ENCODE peak calls at places on chromosomes 12 and 14, in five cellular contexts. One of them, this sample, is unnamed. For H3K9me3, the result is how much of the 10 kb centered on the place peaks cover.

GRCh38 chr12:19085090-19085489 is 44.4 kb upstream of the PLEKHA5 start:
- DNase-seq in body of pancreas: no peak
- DNase-seq in left lung: no peak
- DNase-seq in astrocyte: no peak
- DNase-seq in lung: no peak
- DNase-seq in this sample: no peak

GRCh38 chr14:91892918-91893527 is 25.7 kb upstream of the TC2N start:
- DNase-seq in body of pancreas: no peak
- DNase-seq in left lung: no peak
- DNase-seq in astrocyte: no peak
- DNase-seq in lung: no peak
- DNase-seq in this sample: no peak

GRCh38 chr12:93137656-93138612 is 208.8 kb upstream of the EEA1 start:
- DNase-seq in body of pancreas: peak
- DNase-seq in left lung: no peak
- DNase-seq in astrocyte: peak
- DNase-seq in lung: no peak
- DNase-seq in this sample: no peak

GRCh38 chr12:40313928-40314327 is 89.1 kb downstream of the LRRK2 start:
- DNase-seq in body of pancreas: no peak
- DNase-seq in left lung: no peak
- DNase-seq in astrocyte: no peak
- DNase-seq in lung: no peak
- DNase-seq in this sample: no peak

GRCh38 chr12:26557326-26557725 is 275.7 kb downstream of the ITPR2 start:
- DNase-seq in body of pancreas: no peak
- DNase-seq in left lung: no peak
- DNase-seq in astrocyte: no peak
- DNase-seq in lung: no peak
- DNase-seq in this sample: no peak

GRCh38 chr12:31900271-31900670 is 58.9 kb upstream of the RESF1 start:
- DNase-seq in body of pancreas: no peak
- DNase-seq in left lung: no peak
- DNase-seq in astrocyte: no peak
- DNase-seq in lung: no peak
- DNase-seq in this sample: no peak

GRCh38 chr12:127629066-127629820 is 637.7 kb upstream of the TMEM132C start:
- DNase-seq in body of pancreas: no peak
- DNase-seq in left lung: no peak
- DNase-seq in astrocyte: peak
- DNase-seq in lung: no peak
- DNase-seq in this sample: no peak

GRCh38 chr14:24267516-24267915 is 3.9 kb downstream of the RABGGTA start:
- DNase-seq in body of pancreas: no peak
- DNase-seq in left lung: no peak
- DNase-seq in astrocyte: no peak
- DNase-seq in lung: no peak
- DNase-seq in this sample: no peak

GRCh38 chr12:9902539-9903228 is 21.4 kb downstream of the KLRF2 start:
- DNase-seq in body of pancreas: no peak
- DNase-seq in left lung: no peak
- DNase-seq in astrocyte: no peak
- DNase-seq in lung: no peak
- DNase-seq in this sample: no peak

GRCh38 chr12:5184159-5184558 is 140.5 kb downstream of the KCNA5 start:
- DNase-seq in body of pancreas: no peak
- DNase-seq in left lung: no peak
- DNase-seq in astrocyte: no peak
- DNase-seq in lung: no peak
- DNase-seq in this sample: no peak

GRCh38 chr14:79278286-79278797 is 933.0 kb downstream of the DIO2 start:
- DNase-seq in body of pancreas: no peak
- DNase-seq in left lung: peak
- DNase-seq in astrocyte: no peak
- DNase-seq in lung: no peak
- DNase-seq in this sample: peak

GRCh38 chr14:64465856-64466554 is 706 bp downstream of the AKAP5 start:
- DNase-seq in body of pancreas: peak
- DNase-seq in left lung: no peak
- DNase-seq in astrocyte: peak
- DNase-seq in lung: no peak
- DNase-seq in this sample: peak

GRCh38 chr14:95233702-95234241 is 76.4 kb upstream of the DICER1 start:
- DNase-seq in body of pancreas: peak
- DNase-seq in left lung: no peak
- DNase-seq in astrocyte: no peak
- DNase-seq in lung: no peak
- DNase-seq in this sample: no peak

GRCh38 chr14:34462132-34462893 is at the start of gene SPTSSA:
- DNase-seq in body of pancreas: peak
- DNase-seq in left lung: peak
- DNase-seq in astrocyte: peak
- DNase-seq in lung: peak
- DNase-seq in this sample: peak

GRCh38 chr14:104757238-104757585 is 4.3 kb downstream of the SIVA1 start:
- DNase-seq in body of pancreas: no peak
- DNase-seq in left lung: peak
- DNase-seq in astrocyte: no peak
- DNase-seq in lung: no peak
- DNase-seq in this sample: no peak

GRCh38 chr12:71283883-71284282 is 126.1 kb upstream of the TSPAN8 start:
- DNase-seq in body of pancreas: no peak
- DNase-seq in left lung: no peak
- DNase-seq in astrocyte: no peak
- DNase-seq in lung: no peak
- DNase-seq in this sample: no peak
- H3K9me3 ChIP-seq in body of pancreas: under half
- H3K9me3 ChIP-seq in left lung: under half
- H3K9me3 ChIP-seq in astrocyte: under half
- H3K9me3 ChIP-seq in lung: under half
- H3K9me3 ChIP-seq in this sample: under half

GRCh38 chr14:33218030-33218429 is 279.4 kb downstream of the NPAS3 start:
- DNase-seq in body of pancreas: no peak
- DNase-seq in left lung: no peak
- DNase-seq in astrocyte: no peak
- DNase-seq in lung: no peak
- DNase-seq in this sample: no peak

GRCh38 chr14:33219957-33220356 is 281.3 kb downstream of the NPAS3 start:
- DNase-seq in body of pancreas: no peak
- DNase-seq in left lung: no peak
- DNase-seq in astrocyte: no peak
- DNase-seq in lung: no peak
- DNase-seq in this sample: no peak
- H3K9me3 ChIP-seq in body of pancreas: under half
- H3K9me3 ChIP-seq in left lung: under half
- H3K9me3 ChIP-seq in astrocyte: under half
- H3K9me3 ChIP-seq in lung: under half
- H3K9me3 ChIP-seq in this sample: under half

DNA sequence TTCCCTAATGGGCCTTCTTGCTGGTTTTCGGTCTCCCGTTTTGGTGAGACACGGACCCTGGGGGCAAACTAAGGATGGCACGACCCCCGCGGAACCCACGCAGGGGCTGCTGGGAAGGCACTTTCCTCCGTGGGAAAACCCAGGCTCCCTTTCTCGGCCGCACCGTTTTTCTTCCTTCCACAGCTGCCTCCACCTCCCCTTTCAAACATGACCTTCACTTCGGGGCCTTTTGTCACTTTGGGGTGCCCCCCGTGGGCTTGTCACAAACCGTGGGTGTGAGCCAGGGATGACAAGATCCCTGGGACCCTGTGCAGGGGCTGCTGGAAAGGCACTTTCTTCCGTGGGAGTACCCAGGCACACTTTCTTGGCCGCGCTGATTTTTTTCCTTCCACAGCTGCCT is 268.7 kb downstream of the ALG10 start:
- DNase-seq in body of pancreas: no peak
- DNase-seq in left lung: peak
- DNase-seq in astrocyte: no peak
- DNase-seq in lung: no peak
- DNase-seq in this sample: no peak
- H3K9me3 ChIP-seq in body of pancreas: under half
- H3K9me3 ChIP-seq in left lung: under half
- H3K9me3 ChIP-seq in astrocyte: under half
- H3K9me3 ChIP-seq in lung: under half
- H3K9me3 ChIP-seq in this sample: under half

GRCh38 chr12:111269688-111270087 is 99.2 kb downstream of the PHETA1 start:
- DNase-seq in body of pancreas: no peak
- DNase-seq in left lung: no peak
- DNase-seq in astrocyte: no peak
- DNase-seq in lung: no peak
- DNase-seq in this sample: no peak
- H3K9me3 ChIP-seq in body of pancreas: under half
- H3K9me3 ChIP-seq in left lung: under half
- H3K9me3 ChIP-seq in astrocyte: under half
- H3K9me3 ChIP-seq in lung: under half
- H3K9me3 ChIP-seq in this sample: under half

DNA sequence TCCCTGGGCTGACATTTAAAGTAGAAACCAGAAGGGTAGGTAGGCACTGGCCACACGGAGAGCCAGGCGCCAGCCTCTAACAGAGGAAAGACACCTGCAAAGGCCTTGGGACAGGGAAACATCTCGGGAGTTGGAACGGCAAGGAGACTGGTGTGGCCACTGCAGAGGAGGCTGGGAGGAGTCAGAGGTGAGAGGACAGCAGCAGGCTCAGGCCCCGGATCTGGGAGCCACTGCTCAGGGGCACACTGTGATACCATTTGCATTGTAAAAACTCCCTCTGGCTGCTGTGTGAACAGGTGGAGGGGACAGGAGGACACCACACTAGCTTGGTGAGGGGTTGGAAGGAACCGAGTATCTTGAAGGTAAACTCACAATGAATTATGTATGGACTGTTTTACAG is 2.7 kb downstream of the ANHX start:
- DNase-seq in body of pancreas: no peak
- DNase-seq in left lung: no peak
- DNase-seq in astrocyte: no peak
- DNase-seq in lung: no peak
- DNase-seq in this sample: no peak
- H3K9me3 ChIP-seq in body of pancreas: under half
- H3K9me3 ChIP-seq in left lung: under half
- H3K9me3 ChIP-seq in astrocyte: under half
- H3K9me3 ChIP-seq in lung: under half
- H3K9me3 ChIP-seq in this sample: under half

GRCh38 chr12:37546206-37546605 is 770.4 kb upstream of the ALG10B start:
- DNase-seq in body of pancreas: no peak
- DNase-seq in left lung: no peak
- DNase-seq in astrocyte: no peak
- DNase-seq in lung: no peak
- DNase-seq in this sample: no peak
- H3K9me3 ChIP-seq in body of pancreas: under half
- H3K9me3 ChIP-seq in left lung: under half
- H3K9me3 ChIP-seq in astrocyte: under half
- H3K9me3 ChIP-seq in lung: under half
- H3K9me3 ChIP-seq in this sample: under half

GRCh38 chr14:106393742-106394141 is 867.4 kb downstream of the TMEM121 start:
- DNase-seq in body of pancreas: no peak
- DNase-seq in left lung: no peak
- DNase-seq in astrocyte: no peak
- DNase-seq in lung: no peak
- DNase-seq in this sample: no peak
- H3K9me3 ChIP-seq in body of pancreas: under half
- H3K9me3 ChIP-seq in left lung: under half
- H3K9me3 ChIP-seq in astrocyte: under half
- H3K9me3 ChIP-seq in lung: under half
- H3K9me3 ChIP-seq in this sample: under half

DNA sequence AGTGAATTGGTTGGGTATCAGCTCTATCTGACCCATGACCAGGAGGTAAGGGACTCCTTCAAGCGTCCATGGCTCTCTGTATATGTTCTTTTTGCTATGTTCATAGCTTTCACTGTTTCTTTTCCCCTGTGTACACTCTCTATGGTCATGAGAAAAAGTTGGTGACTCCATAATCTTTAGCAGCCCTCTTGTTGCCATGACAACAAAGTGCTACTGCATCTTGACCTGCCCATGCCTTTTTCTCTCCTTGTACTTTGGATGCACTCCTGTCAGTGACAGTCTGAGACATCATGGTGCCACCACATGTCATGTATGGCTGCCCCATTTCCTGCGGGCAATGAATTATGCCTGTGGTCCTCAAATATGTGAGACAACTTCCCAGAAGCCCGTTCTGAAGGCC is 280.2 kb downstream of the TMEM121 start:
- DNase-seq in body of pancreas: no peak
- DNase-seq in left lung: no peak
- DNase-seq in astrocyte: no peak
- DNase-seq in lung: no peak
- DNase-seq in this sample: no peak
- H3K9me3 ChIP-seq in body of pancreas: under half
- H3K9me3 ChIP-seq in left lung: under half
- H3K9me3 ChIP-seq in astrocyte: under half
- H3K9me3 ChIP-seq in lung: under half
- H3K9me3 ChIP-seq in this sample: under half

DNA sequence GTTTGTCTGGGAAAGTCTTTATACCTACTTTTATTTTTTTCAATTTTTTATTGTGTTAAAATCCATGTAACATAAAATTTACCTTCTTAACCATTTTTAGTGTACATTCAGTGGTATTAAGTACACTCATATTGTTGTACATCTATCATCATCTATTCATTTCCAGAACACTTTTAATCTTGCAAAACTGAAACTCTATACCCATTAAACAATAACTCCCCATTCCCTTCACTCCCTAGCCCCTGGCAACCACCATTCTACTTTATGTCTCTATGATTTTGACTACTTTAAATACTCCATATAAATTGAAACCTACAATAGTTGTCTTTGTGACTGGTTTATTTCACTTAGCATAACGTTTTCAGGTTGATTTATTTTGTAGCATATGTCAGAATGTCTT is 131.9 kb upstream of the SLC38A2 start:
- DNase-seq in body of pancreas: no peak
- DNase-seq in left lung: no peak
- DNase-seq in astrocyte: no peak
- DNase-seq in lung: no peak
- DNase-seq in this sample: no peak
- H3K9me3 ChIP-seq in body of pancreas: under half
- H3K9me3 ChIP-seq in left lung: under half
- H3K9me3 ChIP-seq in astrocyte: under half
- H3K9me3 ChIP-seq in lung: under half
- H3K9me3 ChIP-seq in this sample: under half

This sample was measured in colonic mucosa.